ENCODE peak calls at places on chromosome 3, in four cellular contexts. W is Peyer's patch, I is IMR-90, E is PC-3. V is an unnamed sample. For H3K4me1, the result is how much of the 10 kb centered on the place peaks cover.

GRCh38 chr3:178950676-178951075 is 120.9 kb downstream of the ZMAT3 start:
- DNase-seq in W (no peak), I (no peak), E (peak), V (no peak)

GRCh38 chr3:42704136-42704841 is 1.7 kb upstream of the HHATL start:
- DNase-seq in W (peak), I (no peak), E (peak), V (no peak)

GRCh38 chr3:16257304-16257703 is 7.4 kb downstream of the DPH3 start:
- DNase-seq in W (no peak), I (no peak), E (no peak), V (no peak)

GRCh38 chr3:147387550-147388394 is 18.6 kb downstream of the ZIC4 start:
- DNase-seq in W (no peak), I (no peak), E (no peak), V (no peak)

GRCh38 chr3:4223783-4224182 is 79.4 kb upstream of the SETMAR start:
- DNase-seq in W (no peak), I (no peak), E (no peak), V (no peak)

GRCh38 chr3:71512000-71512399 is 71.5 kb downstream of the FOXP1 start:
- DNase-seq in W (peak), I (no peak), E (peak), V (peak)

GRCh38 chr3:146117406-146118285 is 43.3 kb downstream of the PLOD2 start:
- DNase-seq in W (no peak), I (peak), E (peak), V (peak)

GRCh38 chr3:156409694-156410093 is 145.2 kb downstream of the SSR3 start:
- DNase-seq in W (no peak), I (no peak), E (no peak), V (no peak)

GRCh38 chr3:1087066-1087555 is 5.7 kb upstream of the CNTN6 start:
- DNase-seq in W (no peak), I (peak), E (peak), V (peak)

GRCh38 chr3:126835472-126836219 is 131.6 kb downstream of the CHCHD6 start:
- DNase-seq in W (no peak), I (peak), E (peak), V (no peak)

GRCh38 chr3:172364374-172365027 is 83.8 kb downstream of the GHSR start:
- DNase-seq in W (no peak), I (no peak), E (no peak), V (no peak)

GRCh38 chr3:108088146-108088545 is 2.7 kb downstream of the CD47 start:
- DNase-seq in W (no peak), I (no peak), E (peak), V (no peak)

GRCh38 chr3:87509401-87509800 is 233.0 kb upstream of the POU1F1 start:
- DNase-seq in W (no peak), I (no peak), E (no peak), V (no peak)

GRCh38 chr3:70832811-70833509 is 520.5 kb upstream of the MDFIC2 start:
- DNase-seq in W (no peak), I (peak), E (no peak), V (no peak)

GRCh38 chr3:62833538-62833937 is 41.7 kb downstream of the CADPS start:
- DNase-seq in W (no peak), I (no peak), E (no peak), V (no peak)
- TF ChIP-seq CTCF in W (peak), I (no peak), E (peak), V (peak)

DNA sequence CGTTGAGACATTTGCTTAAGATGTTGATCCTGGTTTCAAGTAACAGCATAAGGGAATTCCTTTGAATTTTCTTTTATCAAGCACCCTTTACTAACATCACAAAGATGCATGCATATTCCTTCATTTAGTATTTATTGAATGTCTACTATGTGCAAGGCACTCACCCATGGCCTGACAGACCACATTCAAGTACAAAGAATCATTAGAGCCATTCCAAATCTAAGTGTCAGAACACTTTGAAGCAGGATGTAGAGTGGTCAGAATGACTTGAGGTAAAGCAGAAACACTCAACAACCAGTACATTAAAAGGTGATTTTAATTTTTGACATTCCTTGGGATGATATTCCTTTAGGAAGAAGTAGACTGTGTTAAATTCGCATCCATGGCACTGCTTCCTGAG is 6.0 kb upstream of the WDR5B start:
- DNase-seq in W (no peak), I (no peak), E (no peak), V (no peak)
- H3K27ac ChIP-seq in W (no peak), I (no peak), E (no peak), V (no peak)

GRCh38 chr3:31532587-31533168 is at the start of gene STT3B:
- DNase-seq in W (peak), I (peak), E (peak), V (peak)

GRCh38 chr3:31533169-31533870 is 595 bp downstream of the STT3B start:
- DNase-seq in W (peak), I (peak), E (peak), V (peak)

GRCh38 chr3:31531465-31531991 is 1.2 kb upstream of the STT3B start:
- DNase-seq in W (no peak), I (peak), E (peak), V (no peak)

GRCh38 chr3:31531992-31532586 is 636 bp upstream of the STT3B start:
- DNase-seq in W (peak), I (peak), E (peak), V (peak)

GRCh38 chr3:31530039-31530983 is 2.4 kb upstream of the STT3B start:
- DNase-seq in W (no peak), I (no peak), E (no peak), V (no peak)
- H3K4me1 ChIP-seq in W (under half), I (under half), E (under half), V (under half)

GRCh38 chr3:167380004-167380689 is at the start of gene ZBBX:
- DNase-seq in W (peak), I (peak), E (peak), V (peak)
- TF ChIP-seq CTCF in W (peak), I (peak), E (peak), V (peak)